ENCODE peak calls at places on chromosomes 3 and 15, in seven cellular contexts. One of them, this sample, is unnamed.
A peak's percentile ranks its signal among the peaks of the same experiment; 100 is the strongest.

GRCh38 chr15:66923438-66923881 is 141.9 kb upstream of the SMAD3 start:
- DNase-seq in left ventricle myocardium superior: no peak
- DNase-seq in HEK293T: peak; percentile 60
- DNase-seq in right atrium auricular region: no peak
- DNase-seq in GM12865: peak; percentile 44
- DNase-seq in T-helper 1 cell: peak; percentile 7
- DNase-seq in NT2/D1: peak; percentile 79
- DNase-seq in this sample: peak; percentile 22

GRCh38 chr15:78415284-78415683 is 22.7 kb upstream of the IREB2 start:
- DNase-seq in left ventricle myocardium superior: no peak
- DNase-seq in GM12865: no peak
- DNase-seq in right atrium auricular region: no peak
- DNase-seq in HEK293T: peak; percentile 54
- DNase-seq in NT2/D1: no peak
- DNase-seq in T-helper 1 cell: no peak
- DNase-seq in this sample: peak; percentile 90

GRCh38 chr3:1943395-1944118 is 155.1 kb upstream of the CNTN4 start:
- DNase-seq in T-helper 1 cell: no peak
- DNase-seq in GM12865: peak; percentile 28
- DNase-seq in left ventricle myocardium superior: no peak
- DNase-seq in HEK293T: no peak
- DNase-seq in right atrium auricular region: no peak
- DNase-seq in NT2/D1: no peak
- DNase-seq in this sample: peak; percentile 37

GRCh38 chr15:51099185-51099584 is 4.5 kb upstream of the TNFAIP8L3 start:
- DNase-seq in right atrium auricular region: no peak
- DNase-seq in NT2/D1: no peak
- DNase-seq in GM12865: no peak
- DNase-seq in T-helper 1 cell: no peak
- DNase-seq in HEK293T: no peak
- DNase-seq in left ventricle myocardium superior: no peak
- DNase-seq in this sample: no peak

GRCh38 chr3:152234657-152235375 is 33.9 kb upstream of the MBNL1 start:
- DNase-seq in T-helper 1 cell: no peak
- DNase-seq in right atrium auricular region: no peak
- DNase-seq in left ventricle myocardium superior: no peak
- DNase-seq in GM12865: no peak
- DNase-seq in HEK293T: no peak
- DNase-seq in NT2/D1: no peak
- DNase-seq in this sample: no peak

GRCh38 chr3:194046995-194047681 is 88.8 kb upstream of the HES1 start:
- DNase-seq in GM12865: peak; percentile 23
- DNase-seq in NT2/D1: no peak
- DNase-seq in left ventricle myocardium superior: peak; percentile 85
- DNase-seq in HEK293T: no peak
- DNase-seq in T-helper 1 cell: no peak
- DNase-seq in right atrium auricular region: no peak
- DNase-seq in this sample: peak; percentile 86

GRCh38 chr15:47731230-47731629 is 13.9 kb downstream of the SEMA6D start:
- DNase-seq in right atrium auricular region: no peak
- DNase-seq in T-helper 1 cell: no peak
- DNase-seq in NT2/D1: no peak
- DNase-seq in HEK293T: no peak
- DNase-seq in GM12865: no peak
- DNase-seq in left ventricle myocardium superior: no peak
- DNase-seq in this sample: no peak

GRCh38 chr3:187368765-187369450 is 723 bp downstream of the RTP4 start:
- DNase-seq in left ventricle myocardium superior: no peak
- DNase-seq in right atrium auricular region: no peak
- DNase-seq in T-helper 1 cell: no peak
- DNase-seq in NT2/D1: no peak
- DNase-seq in HEK293T: no peak
- DNase-seq in GM12865: peak; percentile 18
- DNase-seq in this sample: no peak

GRCh38 chr3:46632792-46633191 is 20.5 kb downstream of the FAM240A start:
- DNase-seq in GM12865: no peak
- DNase-seq in NT2/D1: no peak
- DNase-seq in left ventricle myocardium superior: no peak
- DNase-seq in right atrium auricular region: no peak
- DNase-seq in HEK293T: no peak
- DNase-seq in T-helper 1 cell: no peak
- DNase-seq in this sample: no peak

GRCh38 chr15:41862515-41863116 is 24.0 kb downstream of the PLA2G4B start:
- DNase-seq in right atrium auricular region: no peak
- DNase-seq in left ventricle myocardium superior: no peak
- DNase-seq in T-helper 1 cell: no peak
- DNase-seq in NT2/D1: peak; percentile 5
- DNase-seq in GM12865: no peak
- DNase-seq in HEK293T: no peak
- DNase-seq in this sample: no peak

GRCh38 chr3:15159501-15160136 is 46.4 kb upstream of the CAPN7 start:
- DNase-seq in HEK293T: no peak
- DNase-seq in GM12865: peak; percentile 39
- DNase-seq in NT2/D1: no peak
- DNase-seq in T-helper 1 cell: no peak
- DNase-seq in left ventricle myocardium superior: no peak
- DNase-seq in right atrium auricular region: no peak
- DNase-seq in this sample: no peak

GRCh38 chr15:65249641-65250040 is 37.0 kb downstream of the PARP16 start:
- DNase-seq in NT2/D1: no peak
- DNase-seq in left ventricle myocardium superior: no peak
- DNase-seq in right atrium auricular region: no peak
- DNase-seq in T-helper 1 cell: no peak
- DNase-seq in GM12865: peak; percentile 50
- DNase-seq in HEK293T: no peak
- DNase-seq in this sample: no peak

GRCh38 chr15:47507221-47507985 is 209.9 kb upstream of the SEMA6D start:
- DNase-seq in right atrium auricular region: no peak
- DNase-seq in HEK293T: no peak
- DNase-seq in NT2/D1: no peak
- DNase-seq in T-helper 1 cell: no peak
- DNase-seq in left ventricle myocardium superior: no peak
- DNase-seq in GM12865: no peak
- DNase-seq in this sample: no peak

GRCh38 chr15:50262533-50262932 is 3.0 kb downstream of the HDC start:
- DNase-seq in NT2/D1: no peak
- DNase-seq in left ventricle myocardium superior: no peak
- DNase-seq in T-helper 1 cell: no peak
- DNase-seq in HEK293T: no peak
- DNase-seq in right atrium auricular region: no peak
- DNase-seq in GM12865: peak; percentile 42
- DNase-seq in this sample: no peak

GRCh38 chr3:97958396-97958795 is 13.8 kb downstream of the RIOX2 start:
- DNase-seq in GM12865: no peak
- DNase-seq in T-helper 1 cell: no peak
- DNase-seq in left ventricle myocardium superior: no peak
- DNase-seq in NT2/D1: no peak
- DNase-seq in HEK293T: no peak
- DNase-seq in right atrium auricular region: no peak
- DNase-seq in this sample: no peak

GRCh38 chr15:34588046-34588674 is 4.7 kb upstream of the GOLGA8B start:
- DNase-seq in HEK293T: peak; percentile 25
- DNase-seq in T-helper 1 cell: peak; percentile 47
- DNase-seq in left ventricle myocardium superior: no peak
- DNase-seq in right atrium auricular region: peak; percentile 70
- DNase-seq in NT2/D1: no peak
- DNase-seq in GM12865: peak; percentile 76
- DNase-seq in this sample: peak; percentile 65

GRCh38 chr15:70974004-70974832 is 81.6 kb downstream of the LRRC49 start:
- DNase-seq in HEK293T: peak; percentile 8
- DNase-seq in NT2/D1: peak; percentile 13
- DNase-seq in T-helper 1 cell: no peak
- DNase-seq in left ventricle myocardium superior: no peak
- DNase-seq in right atrium auricular region: no peak
- DNase-seq in GM12865: peak; percentile 49
- DNase-seq in this sample: no peak

GRCh38 chr3:139310474-139310933 is 33.3 kb upstream of the MRPS22 start:
- DNase-seq in T-helper 1 cell: no peak
- DNase-seq in left ventricle myocardium superior: no peak
- DNase-seq in HEK293T: no peak
- DNase-seq in right atrium auricular region: no peak
- DNase-seq in NT2/D1: no peak
- DNase-seq in GM12865: no peak
- DNase-seq in this sample: no peak

GRCh38 chr3:31124368-31124767 is 229.9 kb upstream of the GADL1 start:
- DNase-seq in HEK293T: no peak
- DNase-seq in GM12865: no peak
- DNase-seq in NT2/D1: no peak
- DNase-seq in left ventricle myocardium superior: no peak
- DNase-seq in T-helper 1 cell: no peak
- DNase-seq in right atrium auricular region: no peak
- DNase-seq in this sample: no peak

GRCh38 chr3:114624676-114625181 is 330.9 kb downstream of the TIGIT start:
- DNase-seq in right atrium auricular region: peak; percentile 97
- DNase-seq in T-helper 1 cell: no peak
- DNase-seq in left ventricle myocardium superior: peak; percentile 94
- DNase-seq in HEK293T: peak; percentile 25
- DNase-seq in NT2/D1: no peak
- DNase-seq in GM12865: no peak
- DNase-seq in this sample: no peak

GRCh38 chr3:65945480-65945879 is 93.2 kb downstream of the MAGI1 start:
- DNase-seq in NT2/D1: no peak
- DNase-seq in left ventricle myocardium superior: no peak
- DNase-seq in T-helper 1 cell: no peak
- DNase-seq in right atrium auricular region: no peak
- DNase-seq in HEK293T: no peak
- DNase-seq in GM12865: no peak
- DNase-seq in this sample: no peak

GRCh38 chr3:142724682-142725351 is 983 bp downstream of the TRPC1 start:
- DNase-seq in right atrium auricular region: no peak
- DNase-seq in GM12865: no peak
- DNase-seq in NT2/D1: peak; percentile 49
- DNase-seq in left ventricle myocardium superior: peak; percentile 53
- DNase-seq in T-helper 1 cell: peak; percentile 15
- DNase-seq in HEK293T: peak; percentile 60
- DNase-seq in this sample: peak; percentile 82

GRCh38 chr3:150243466-150243865 is 164.6 kb upstream of the TSC22D2 start:
- DNase-seq in T-helper 1 cell: no peak
- DNase-seq in GM12865: no peak
- DNase-seq in left ventricle myocardium superior: no peak
- DNase-seq in NT2/D1: no peak
- DNase-seq in right atrium auricular region: no peak
- DNase-seq in HEK293T: no peak
- DNase-seq in this sample: no peak

GRCh38 chr15:88509321-88509720 is 37.2 kb downstream of the DET1 start:
- DNase-seq in right atrium auricular region: no peak
- DNase-seq in HEK293T: no peak
- DNase-seq in T-helper 1 cell: no peak
- DNase-seq in GM12865: no peak
- DNase-seq in left ventricle myocardium superior: no peak
- DNase-seq in NT2/D1: no peak
- DNase-seq in this sample: no peak

GRCh38 chr15:76913737-76914136 is 8.6 kb upstream of the SCAPER start:
- DNase-seq in right atrium auricular region: no peak
- DNase-seq in T-helper 1 cell: no peak
- DNase-seq in left ventricle myocardium superior: no peak
- DNase-seq in NT2/D1: no peak
- DNase-seq in HEK293T: no peak
- DNase-seq in GM12865: no peak
- DNase-seq in this sample: no peak

GRCh38 chr3:42052867-42053351 is 38.2 kb upstream of the TRAK1 start:
- DNase-seq in HEK293T: no peak
- DNase-seq in left ventricle myocardium superior: no peak
- DNase-seq in right atrium auricular region: no peak
- DNase-seq in GM12865: no peak
- DNase-seq in T-helper 1 cell: no peak
- DNase-seq in NT2/D1: no peak
- DNase-seq in this sample: no peak

This sample was measured in NCI-H1105 treated with DMSO at 0.1 percent for 48 hours.